ENCODE peak calls at places on chromosomes 16 and 17, in seven cellular contexts. F, J, I, Y, T, Q and E are unnamed samples.

GRCh38 chr17:7582401-7583252 is 1.0 kb upstream of the MPDU1 start:
- DNase-seq in F (no peak), J (no peak), I (no peak), Y (no peak), T (no peak), Q (no peak), E (no peak)

GRCh38 chr16:1082952-1083675 is 10.6 kb downstream of the SSTR5 start:
- DNase-seq in F (no peak), J (peak; percentile 82), I (no peak), Y (no peak), T (no peak), Q (no peak), E (no peak)

GRCh38 chr16:57689772-57690558 is 4.6 kb upstream of the DRC7 start:
- DNase-seq in F (no peak), J (no peak), I (peak; percentile 4), Y (no peak), T (no peak), Q (peak; percentile 40), E (no peak)

GRCh38 chr16:14378684-14379467 is 251.2 kb downstream of the PARN start:
- DNase-seq in F (no peak), J (no peak), I (no peak), Y (peak; percentile 92), T (no peak), Q (no peak), E (no peak)

GRCh38 chr17:55172612-55173011 is 92.1 kb upstream of the HLF start:
- DNase-seq in F (no peak), J (no peak), I (no peak), Y (no peak), T (no peak), Q (no peak), E (no peak)

GRCh38 chr16:72112452-72112792 is 18.8 kb downstream of the DHX38 start:
- DNase-seq in F (no peak), J (no peak), I (no peak), Y (no peak), T (no peak), Q (peak; percentile 42), E (no peak)

GRCh38 chr16:28528463-28528867 is 10.3 kb downstream of the NUPR1 start:
- DNase-seq in F (no peak), J (no peak), I (no peak), Y (no peak), T (no peak), Q (no peak), E (no peak)

GRCh38 chr16:22633280-22633679 is 122.6 kb downstream of the NPIPB5 start:
- DNase-seq in F (no peak), J (no peak), I (no peak), Y (no peak), T (no peak), Q (no peak), E (no peak)

GRCh38 chr16:52861614-52862022 is 191.1 kb downstream of the CHD9NB start:
- DNase-seq in F (no peak), J (no peak), I (no peak), Y (peak; percentile 6), T (no peak), Q (no peak), E (peak; percentile 51)

GRCh38 chr16:17777461-17777863 is 306.7 kb upstream of the XYLT1 start:
- DNase-seq in F (no peak), J (no peak), I (no peak), Y (peak; percentile 71), T (no peak), Q (no peak), E (no peak)

GRCh38 chr16:84884311-84885023 is 64.7 kb downstream of the CRISPLD2 start:
- DNase-seq in F (no peak), J (peak; percentile 54), I (no peak), Y (no peak), T (no peak), Q (no peak), E (peak; percentile 17)

GRCh38 chr16:12436201-12436657 is 367.5 kb downstream of the CPPED1 start:
- DNase-seq in F (no peak), J (no peak), I (no peak), Y (no peak), T (no peak), Q (no peak), E (peak; percentile 12)

GRCh38 chr16:68289621-68290329 is 21.0 kb downstream of the SLC7A6OS start:
- DNase-seq in F (no peak), J (no peak), I (no peak), Y (no peak), T (peak; percentile 54), Q (no peak), E (no peak)

GRCh38 chr16:19068237-19068815 is 912 bp downstream of the COQ7 start:
- DNase-seq in F (no peak), J (no peak), I (no peak), Y (no peak), T (no peak), Q (no peak), E (no peak)